ENCODE peak calls at places on chromosome 17, in nine cellular contexts. One of them, this sample, is unnamed.

GRCh38 chr17:55458977-55459376 is 37.3 kb upstream of the MMD start:
- DNase-seq in transverse colon: no peak
- DNase-seq in thyroid gland: no peak
- DNase-seq in tibial nerve: no peak
- DNase-seq in A549: no peak
- DNase-seq in K562: no peak
- DNase-seq in lower leg skin: no peak
- DNase-seq in ovary: no peak
- DNase-seq in heart left ventricle: no peak
- DNase-seq in this sample: no peak

GRCh38 chr17:83109793-83110645 is 30.6 kb downstream of the METRNL start:
- DNase-seq in tibial nerve: peak
- DNase-seq in ovary: peak
- DNase-seq in heart left ventricle: peak
- DNase-seq in transverse colon: peak
- DNase-seq in A549: peak
- DNase-seq in K562: peak
- DNase-seq in lower leg skin: peak
- DNase-seq in thyroid gland: peak
- DNase-seq in this sample: peak

GRCh38 chr17:72370819-72371218 is 250.0 kb downstream of the SOX9 start:
- DNase-seq in K562: peak
- DNase-seq in transverse colon: no peak
- DNase-seq in tibial nerve: no peak
- DNase-seq in heart left ventricle: no peak
- DNase-seq in thyroid gland: peak
- DNase-seq in ovary: no peak
- DNase-seq in A549: peak
- DNase-seq in lower leg skin: no peak
- DNase-seq in this sample: no peak

GRCh38 chr17:74712301-74712700 is 422 bp downstream of the CD300LF start:
- DNase-seq in K562: no peak
- DNase-seq in tibial nerve: no peak
- DNase-seq in lower leg skin: no peak
- DNase-seq in heart left ventricle: no peak
- DNase-seq in A549: no peak
- DNase-seq in thyroid gland: no peak
- DNase-seq in transverse colon: no peak
- DNase-seq in ovary: no peak
- DNase-seq in this sample: no peak

GRCh38 chr17:74812109-74812864 is 36.1 kb upstream of the NAT9 start:
- DNase-seq in tibial nerve: no peak
- DNase-seq in transverse colon: no peak
- DNase-seq in heart left ventricle: peak
- DNase-seq in thyroid gland: peak
- DNase-seq in K562: no peak
- DNase-seq in ovary: peak
- DNase-seq in lower leg skin: no peak
- DNase-seq in A549: no peak
- DNase-seq in this sample: peak

GRCh38 chr17:35432176-35433074 is at the start of gene SLFN12:
- DNase-seq in K562: no peak
- DNase-seq in tibial nerve: peak
- DNase-seq in lower leg skin: peak
- DNase-seq in thyroid gland: peak
- DNase-seq in transverse colon: peak
- DNase-seq in ovary: peak
- DNase-seq in A549: no peak
- DNase-seq in heart left ventricle: peak
- DNase-seq in this sample: peak

GRCh38 chr17:80720624-80721577 is 176.3 kb downstream of the RPTOR start:
- DNase-seq in transverse colon: peak
- DNase-seq in lower leg skin: no peak
- DNase-seq in A549: peak
- DNase-seq in K562: no peak
- DNase-seq in ovary: no peak
- DNase-seq in heart left ventricle: no peak
- DNase-seq in thyroid gland: peak
- DNase-seq in tibial nerve: no peak
- DNase-seq in this sample: no peak

GRCh38 chr17:18377437-18378204 is at the start of gene EVPLL:
- DNase-seq in ovary: no peak
- DNase-seq in lower leg skin: peak
- DNase-seq in K562: no peak
- DNase-seq in tibial nerve: peak
- DNase-seq in heart left ventricle: peak
- DNase-seq in thyroid gland: peak
- DNase-seq in A549: peak
- DNase-seq in transverse colon: peak
- DNase-seq in this sample: no peak

GRCh38 chr17:633641-634091 is 81.0 kb downstream of the VPS53 start:
- DNase-seq in A549: no peak
- DNase-seq in K562: no peak
- DNase-seq in thyroid gland: no peak
- DNase-seq in ovary: no peak
- DNase-seq in tibial nerve: no peak
- DNase-seq in heart left ventricle: no peak
- DNase-seq in lower leg skin: no peak
- DNase-seq in transverse colon: no peak
- DNase-seq in this sample: peak

GRCh38 chr17:9239260-9239820 is 218.0 kb downstream of the NTN1 start:
- DNase-seq in thyroid gland: peak
- DNase-seq in tibial nerve: no peak
- DNase-seq in K562: no peak
- DNase-seq in heart left ventricle: no peak
- DNase-seq in transverse colon: peak
- DNase-seq in lower leg skin: peak
- DNase-seq in ovary: peak
- DNase-seq in A549: no peak
- DNase-seq in this sample: no peak

GRCh38 chr17:4708436-4708835 is 2.0 kb upstream of the ARRB2 start:
- DNase-seq in tibial nerve: no peak
- DNase-seq in ovary: no peak
- DNase-seq in lower leg skin: no peak
- DNase-seq in A549: no peak
- DNase-seq in K562: peak
- DNase-seq in transverse colon: no peak
- DNase-seq in heart left ventricle: no peak
- DNase-seq in thyroid gland: no peak
- DNase-seq in this sample: peak

GRCh38 chr17:40100419-40100668 is at the start of gene NR1D1:
- DNase-seq in ovary: no peak
- DNase-seq in transverse colon: no peak
- DNase-seq in tibial nerve: no peak
- DNase-seq in heart left ventricle: no peak
- DNase-seq in K562: no peak
- DNase-seq in lower leg skin: no peak
- DNase-seq in thyroid gland: no peak
- DNase-seq in A549: no peak
- DNase-seq in this sample: no peak

GRCh38 chr17:50603340-50603739 is 31.3 kb upstream of the ABCC3 start:
- DNase-seq in K562: peak
- DNase-seq in lower leg skin: no peak
- DNase-seq in thyroid gland: no peak
- DNase-seq in tibial nerve: no peak
- DNase-seq in heart left ventricle: no peak
- DNase-seq in transverse colon: no peak
- DNase-seq in ovary: no peak
- DNase-seq in A549: peak
- DNase-seq in this sample: no peak

GRCh38 chr17:66549731-66550207 is 247.4 kb downstream of the PRKCA start:
- DNase-seq in thyroid gland: no peak
- DNase-seq in ovary: no peak
- DNase-seq in lower leg skin: no peak
- DNase-seq in tibial nerve: no peak
- DNase-seq in K562: no peak
- DNase-seq in heart left ventricle: no peak
- DNase-seq in transverse colon: no peak
- DNase-seq in A549: no peak
- DNase-seq in this sample: no peak

GRCh38 chr17:73799781-73800627 is 155.8 kb upstream of the SDK2 start:
- DNase-seq in thyroid gland: no peak
- DNase-seq in K562: no peak
- DNase-seq in transverse colon: no peak
- DNase-seq in lower leg skin: no peak
- DNase-seq in tibial nerve: no peak
- DNase-seq in A549: no peak
- DNase-seq in ovary: no peak
- DNase-seq in heart left ventricle: no peak
- DNase-seq in this sample: no peak

GRCh38 chr17:49822829-49823228 is 25.0 kb downstream of the TAC4 start:
- DNase-seq in thyroid gland: no peak
- DNase-seq in ovary: no peak
- DNase-seq in K562: no peak
- DNase-seq in tibial nerve: peak
- DNase-seq in A549: no peak
- DNase-seq in lower leg skin: no peak
- DNase-seq in transverse colon: peak
- DNase-seq in heart left ventricle: peak
- DNase-seq in this sample: no peak

GRCh38 chr17:43998552-43998951 is 5.9 kb upstream of the NAGS start:
- DNase-seq in tibial nerve: no peak
- DNase-seq in lower leg skin: no peak
- DNase-seq in thyroid gland: no peak
- DNase-seq in heart left ventricle: no peak
- DNase-seq in ovary: no peak
- DNase-seq in A549: no peak
- DNase-seq in K562: peak
- DNase-seq in transverse colon: no peak
- DNase-seq in this sample: no peak

GRCh38 chr17:75704963-75705875 is 16.0 kb upstream of the ITGB4 start:
- DNase-seq in thyroid gland: no peak
- DNase-seq in A549: no peak
- DNase-seq in lower leg skin: no peak
- DNase-seq in tibial nerve: no peak
- DNase-seq in K562: no peak
- DNase-seq in heart left ventricle: peak
- DNase-seq in transverse colon: no peak
- DNase-seq in ovary: no peak
- DNase-seq in this sample: no peak

GRCh38 chr17:27504188-27504995 is 48.1 kb downstream of the KSR1 start:
- DNase-seq in ovary: no peak
- DNase-seq in A549: no peak
- DNase-seq in tibial nerve: no peak
- DNase-seq in lower leg skin: no peak
- DNase-seq in transverse colon: no peak
- DNase-seq in K562: no peak
- DNase-seq in heart left ventricle: no peak
- DNase-seq in thyroid gland: peak
- DNase-seq in this sample: no peak

GRCh38 chr17:5237541-5238016 is 2.9 kb upstream of the SCIMP start:
- DNase-seq in ovary: no peak
- DNase-seq in heart left ventricle: peak
- DNase-seq in tibial nerve: peak
- DNase-seq in thyroid gland: peak
- DNase-seq in lower leg skin: peak
- DNase-seq in transverse colon: peak
- DNase-seq in A549: peak
- DNase-seq in K562: peak
- DNase-seq in this sample: peak

GRCh38 chr17:64004903-64005733 is 7.0 kb downstream of the PRR29 start:
- DNase-seq in transverse colon: no peak
- DNase-seq in ovary: no peak
- DNase-seq in K562: no peak
- DNase-seq in tibial nerve: no peak
- DNase-seq in thyroid gland: no peak
- DNase-seq in lower leg skin: peak
- DNase-seq in heart left ventricle: no peak
- DNase-seq in A549: no peak
- DNase-seq in this sample: peak
- TF ChIP-seq POLR2A in transverse colon: no peak
- TF ChIP-seq POLR2A in ovary: no peak
- TF ChIP-seq POLR2A in K562: no peak
- TF ChIP-seq POLR2A in tibial nerve: no peak
- TF ChIP-seq POLR2A in thyroid gland: no peak
- TF ChIP-seq POLR2A in lower leg skin: no peak
- TF ChIP-seq POLR2A in heart left ventricle: no peak
- TF ChIP-seq POLR2A in A549: no peak
- TF ChIP-seq POLR2A in this sample: no peak

GRCh38 chr17:29587591-29587990 is 1.9 kb downstream of the GIT1 start:
- DNase-seq in tibial nerve: no peak
- DNase-seq in transverse colon: no peak
- DNase-seq in A549: no peak
- DNase-seq in thyroid gland: no peak
- DNase-seq in heart left ventricle: peak
- DNase-seq in ovary: peak
- DNase-seq in lower leg skin: no peak
- DNase-seq in K562: no peak
- DNase-seq in this sample: no peak
- H3K4me3 ChIP-seq in tibial nerve: peak
- H3K4me3 ChIP-seq in transverse colon: peak
- H3K4me3 ChIP-seq in A549: peak
- H3K4me3 ChIP-seq in thyroid gland: no peak
- H3K4me3 ChIP-seq in heart left ventricle: no peak
- H3K4me3 ChIP-seq in ovary: no peak
- H3K4me3 ChIP-seq in lower leg skin: no peak
- H3K4me3 ChIP-seq in K562: no peak
- H3K4me3 ChIP-seq in this sample: no peak

DNA sequence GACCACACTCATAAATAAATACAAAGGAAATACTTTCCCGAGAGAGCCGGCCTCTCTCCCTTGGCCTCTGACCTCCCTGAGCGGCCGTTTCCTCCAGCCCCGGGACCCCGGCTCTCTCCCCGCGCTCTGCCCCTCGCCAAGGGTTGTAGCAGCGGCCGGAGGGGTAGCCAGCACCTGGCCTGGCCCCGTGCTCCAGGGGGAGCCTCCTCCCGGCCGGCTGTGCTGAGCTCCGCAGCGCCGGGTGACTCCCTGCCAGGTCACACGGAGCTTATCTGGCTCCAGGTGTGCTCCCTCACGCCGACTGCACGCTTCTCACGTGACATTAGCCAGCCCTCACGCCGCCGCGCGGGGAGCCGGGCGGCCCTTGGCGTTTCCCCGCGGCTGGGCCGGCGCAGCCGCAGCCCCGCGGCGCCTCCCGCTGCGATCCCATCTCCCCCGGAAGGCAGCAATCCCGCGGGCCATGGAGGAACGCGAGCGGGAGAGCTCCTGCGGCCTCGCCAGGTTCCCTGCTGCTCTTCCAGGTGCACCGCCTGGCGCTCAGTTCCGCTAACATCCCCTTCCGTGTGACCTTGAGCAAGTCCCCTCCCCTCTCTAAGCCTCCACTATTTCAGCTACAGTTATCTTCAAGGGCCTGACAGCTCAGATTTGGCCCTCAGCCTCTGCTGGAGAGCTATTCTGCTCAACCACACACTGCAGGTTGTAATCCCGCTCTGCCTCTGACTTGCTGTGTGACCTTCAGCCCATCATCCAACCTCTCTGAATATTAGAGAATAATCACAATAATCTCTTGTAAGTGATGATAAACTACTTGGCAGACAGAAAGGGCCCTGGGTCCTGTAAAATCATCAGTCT is 3.5 kb downstream of the MYO18A start:
- DNase-seq in tibial nerve: no peak
- DNase-seq in ovary: peak
- DNase-seq in A549: peak
- DNase-seq in heart left ventricle: peak
- DNase-seq in K562: peak
- DNase-seq in lower leg skin: peak
- DNase-seq in transverse colon: peak
- DNase-seq in thyroid gland: peak
- DNase-seq in this sample: peak
- TF ChIP-seq POLR2A in tibial nerve: no peak
- TF ChIP-seq POLR2A in ovary: no peak
- TF ChIP-seq POLR2A in A549: peak
- TF ChIP-seq POLR2A in heart left ventricle: no peak
- TF ChIP-seq POLR2A in K562: peak
- TF ChIP-seq POLR2A in lower leg skin: no peak
- TF ChIP-seq POLR2A in transverse colon: peak
- TF ChIP-seq POLR2A in thyroid gland: peak
- TF ChIP-seq POLR2A in this sample: no peak

GRCh38 chr17:45127583-45128300 is 4.6 kb downstream of the PLCD3 start:
- DNase-seq in A549: no peak
- DNase-seq in ovary: peak
- DNase-seq in K562: no peak
- DNase-seq in transverse colon: peak
- DNase-seq in thyroid gland: no peak
- DNase-seq in lower leg skin: peak
- DNase-seq in heart left ventricle: peak
- DNase-seq in tibial nerve: peak
- DNase-seq in this sample: peak
- H3K4me3 ChIP-seq in A549: peak
- H3K4me3 ChIP-seq in ovary: no peak
- H3K4me3 ChIP-seq in K562: no peak
- H3K4me3 ChIP-seq in transverse colon: no peak
- H3K4me3 ChIP-seq in thyroid gland: no peak
- H3K4me3 ChIP-seq in lower leg skin: no peak
- H3K4me3 ChIP-seq in heart left ventricle: no peak
- H3K4me3 ChIP-seq in tibial nerve: no peak
- H3K4me3 ChIP-seq in this sample: no peak